ENCODE peak calls at places on chromosomes 1 and 21, in four cellular contexts. W, O, E and I are unnamed samples.

GRCh38 chr1:34694383-34694782 is 60.5 kb upstream of the GJB5 start:
- DNase-seq in O (no peak), W (no peak), E (no peak), I (no peak)

GRCh38 chr21:42865361-42866160 is 13.8 kb downstream of the WDR4 start:
- DNase-seq in W (no peak), O (peak), E (no peak), I (no peak)

GRCh38 chr1:42679364-42679983 is 2.7 kb upstream of the YBX1 start:
- DNase-seq in O (no peak), W (no peak), E (no peak), I (no peak)

GRCh38 chr21:38171723-38172344 is 85.0 kb upstream of the KCNJ15 start:
- DNase-seq in O (no peak), W (peak), E (no peak), I (peak)

GRCh38 chr1:50704126-50704525 is 255.9 kb downstream of the FAF1 start:
- DNase-seq in E (no peak), W (peak), O (peak), I (peak)

GRCh38 chr1:53478186-53478585 is 19.0 kb downstream of the DMRTB1 start:
- DNase-seq in O (no peak), E (no peak), W (no peak), I (no peak)

GRCh38 chr1:229068266-229069043 is 202.5 kb upstream of the RAB4A start:
- DNase-seq in E (no peak), W (no peak), O (no peak), I (no peak)

GRCh38 chr1:31750858-31751638 is 13.1 kb downstream of the ADGRB2 start:
- DNase-seq in E (no peak), O (no peak), W (no peak), I (no peak)

GRCh38 chr1:113106910-113107309 is 33.9 kb downstream of the LRIG2 start:
- DNase-seq in E (no peak), W (no peak), O (no peak), I (no peak)

GRCh38 chr1:61140056-61140549 is 57.7 kb downstream of the NFIA start:
- DNase-seq in W (no peak), O (no peak), E (no peak), I (no peak)

GRCh38 chr1:44924835-44925464 is 61.4 kb downstream of the EIF2B3 start:
- DNase-seq in O (no peak), W (peak), E (no peak), I (peak)

GRCh38 chr1:247857069-247857985 is at the start of gene TRIM58:
- DNase-seq in W (peak), O (peak), E (no peak), I (no peak)

GRCh38 chr1:155871390-155871789 is 12.0 kb downstream of the SYT11 start:
- DNase-seq in W (no peak), O (peak), E (no peak), I (peak)

GRCh38 chr1:21821385-21822019 is 9.4 kb downstream of the LDLRAD2 start:
- DNase-seq in W (no peak), O (peak), E (no peak), I (no peak)

GRCh38 chr21:44425307-44425894 is 29.9 kb upstream of the LRRC3 start:
- DNase-seq in E (no peak), O (no peak), W (no peak), I (no peak)

GRCh38 chr1:234782821-234783220 is 172.8 kb upstream of the IRF2BP2 start:
- DNase-seq in O (no peak), E (no peak), W (peak), I (no peak)

GRCh38 chr1:154768456-154769125 is 101.5 kb downstream of the KCNN3 start:
- DNase-seq in O (no peak), W (no peak), E (no peak), I (no peak)

GRCh38 chr1:51541313-51542050 is 22.4 kb upstream of the EPS15 start:
- DNase-seq in O (no peak), W (no peak), E (no peak), I (no peak)

GRCh38 chr1:99677416-99677815 is 31.5 kb downstream of the PALMD start:
- DNase-seq in E (no peak), W (peak), O (no peak), I (no peak)

GRCh38 chr1:203593723-203594122 is 32.9 kb upstream of the ATP2B4 start:
- DNase-seq in W (peak), O (no peak), E (peak), I (peak)

GRCh38 chr1:244163131-244163530 is 112.0 kb downstream of the ZBTB18 start:
- DNase-seq in W (no peak), E (no peak), O (no peak), I (no peak)

GRCh38 chr1:37486680-37487618 is 12.6 kb downstream of the ZC3H12A start:
- DNase-seq in W (peak), E (peak), O (peak), I (peak)

GRCh38 chr1:9815150-9815549 is 8.6 kb downstream of the CLSTN1 start:
- DNase-seq in W (no peak), O (no peak), E (no peak), I (no peak)

GRCh38 chr1:20185834-20186782 is at the start of the genes PLA2G2C and UBXN10:
- DNase-seq in W (peak), O (peak), E (no peak), I (peak)

GRCh38 chr1:113652773-113653172 is 106.5 kb downstream of the PHTF1 start:
- DNase-seq in O (no peak), W (no peak), E (no peak), I (no peak)

DNA sequence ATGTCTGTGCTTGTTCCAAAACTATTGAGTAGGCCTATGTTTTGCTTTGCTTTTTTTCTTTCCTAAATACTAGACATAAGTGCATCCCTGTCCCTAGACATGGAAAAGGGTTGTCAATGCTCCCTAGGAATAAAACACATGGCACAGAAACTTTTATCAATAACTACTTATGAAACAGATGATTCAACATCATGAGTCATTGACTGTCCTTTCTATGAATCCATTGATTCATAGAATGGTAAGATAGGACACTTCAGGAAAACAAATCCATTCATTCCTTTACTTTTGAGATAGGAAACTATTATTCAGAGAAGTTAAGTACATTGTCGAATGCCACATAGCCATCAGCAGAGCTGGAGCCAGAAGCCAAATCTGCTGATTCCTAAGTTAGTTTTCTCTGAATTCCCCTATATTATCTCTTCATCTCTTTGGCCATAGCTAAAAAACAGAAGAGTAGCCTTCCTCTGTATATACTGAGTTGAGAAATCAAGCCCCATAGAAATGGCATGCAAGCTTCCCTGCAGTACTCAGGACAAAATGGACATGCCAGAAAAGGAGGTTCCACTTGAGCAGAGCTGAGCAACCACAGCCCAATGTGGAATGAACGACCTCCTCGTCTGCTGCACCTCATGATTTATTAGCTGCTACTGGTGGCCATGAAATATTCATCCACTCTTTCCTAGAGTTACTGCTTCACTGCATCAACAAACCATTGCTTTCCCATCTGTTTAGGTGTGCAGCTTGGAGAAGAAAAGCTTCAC is 147.7 kb downstream of the TSEN15 start:
- DNase-seq in E (no peak), W (no peak), O (no peak), I (no peak)
- TF ChIP-seq EZH2phosphoT487 in E (no peak), W (no peak), O (no peak), I (no peak)

GRCh38 chr1:89274431-89274857 is 1.8 kb upstream of the GBP5 start:
- DNase-seq in E (no peak), W (no peak), O (no peak), I (no peak)
- TF ChIP-seq EZH2phosphoT487 in E (no peak), W (no peak), O (no peak), I (no peak)

GRCh38 chr1:5555853-5556252 is 436.4 kb downstream of the NPHP4 start:
- DNase-seq in E (no peak), O (no peak), W (no peak), I (no peak)

GRCh38 chr1:5554111-5554510 is 438.1 kb downstream of the NPHP4 start:
- DNase-seq in O (no peak), E (no peak), W (no peak), I (no peak)

GRCh38 chr1:5552787-5553484 is 439.3 kb downstream of the NPHP4 start:
- DNase-seq in O (no peak), E (no peak), W (no peak), I (no peak)

GRCh38 chr1:5554784-5555183 is 437.4 kb downstream of the NPHP4 start:
- DNase-seq in O (no peak), W (no peak), E (no peak), I (no peak)

GRCh38 chr1:5551274-5551966 is 440.8 kb downstream of the NPHP4 start:
- DNase-seq in O (no peak), E (no peak), W (no peak), I (peak)
- TF ChIP-seq EZH2phosphoT487 in O (no peak), E (no peak), W (no peak), I (no peak)

GRCh38 chr1:165793951-165794350 is 25.3 kb upstream of the TMCO1 start:
- DNase-seq in W (no peak), E (no peak), O (no peak), I (no peak)
- TF ChIP-seq EZH2phosphoT487 in W (no peak), E (no peak), O (no peak), I (no peak)